ENCODE peak calls at places on chromosomes 13 and 19, in eight cellular contexts. T, S, G, A, L, P, N and E are unnamed samples.

GRCh38 chr19:18700501-18701249 is 17.2 kb downstream of the CRTC1 start:
- DNase-seq in T (peak), A (peak), P (peak), L (peak), N (peak), S (peak), G (peak), E (peak)

GRCh38 chr13:42615691-42616090 is 41.7 kb downstream of the TNFSF11 start:
- DNase-seq in T (no peak), N (no peak), G (no peak), L (no peak), S (peak), A (peak), P (no peak), E (no peak)

GRCh38 chr13:102945324-102945815 is 99.5 kb downstream of the ERCC5 start:
- DNase-seq in T (no peak), N (no peak), P (no peak), S (no peak), G (no peak), A (no peak), L (no peak), E (no peak)

GRCh38 chr13:91576590-91576989 is 178.2 kb downstream of the GPC5 start:
- DNase-seq in P (peak), G (peak), T (no peak), N (no peak), L (no peak), A (no peak), S (peak), E (no peak)

GRCh38 chr13:27980280-27980998 is 8.1 kb downstream of the URAD start:
- DNase-seq in T (no peak), L (no peak), N (no peak), A (no peak), G (no peak), S (no peak), P (no peak), E (no peak)

GRCh38 chr13:46327256-46327655 is 59.8 kb downstream of the RUBCNL start:
- DNase-seq in T (no peak), P (no peak), L (no peak), A (no peak), G (no peak), N (no peak), S (no peak), E (no peak)

GRCh38 chr13:41960195-41960699 is 662 bp downstream of the VWA8 start:
- DNase-seq in G (no peak), P (no peak), A (peak), N (no peak), S (peak), T (no peak), L (peak), E (peak)

GRCh38 chr13:29849071-29849541 is 1.3 kb downstream of the UBL3 start:
- DNase-seq in G (peak), P (no peak), A (peak), L (peak), T (no peak), N (peak), S (peak), E (peak)

GRCh38 chr19:31656507-31656906 is 307.3 kb upstream of the TSHZ3 start:
- DNase-seq in P (no peak), N (no peak), L (no peak), T (no peak), A (no peak), S (no peak), G (no peak), E (no peak)

GRCh38 chr19:35109395-35110112 is 6.1 kb upstream of the FXYD3 start:
- DNase-seq in G (no peak), S (peak), T (no peak), A (no peak), L (peak), P (no peak), N (no peak), E (no peak)

GRCh38 chr19:35555301-35556005 is 8.0 kb downstream of the ATP4A start:
- DNase-seq in T (peak), S (peak), A (peak), P (no peak), N (no peak), G (peak), L (peak), E (no peak)

GRCh38 chr13:36536546-36536945 is 104.3 kb downstream of the CCNA1 start:
- DNase-seq in A (no peak), T (no peak), G (no peak), S (no peak), P (no peak), N (no peak), L (no peak), E (no peak)

GRCh38 chr13:113437408-113438010 is 15.8 kb downstream of the ADPRHL1 start:
- DNase-seq in A (peak), T (no peak), S (no peak), L (no peak), N (no peak), P (peak), G (no peak), E (no peak)

GRCh38 chr13:26326562-26326961 is 72.6 kb downstream of the CDK8 start:
- DNase-seq in L (no peak), P (no peak), G (no peak), S (no peak), A (no peak), N (no peak), T (no peak), E (no peak)